ENCODE peak calls at places on chromosomes 16 and 17, in ten cellular contexts. M, C, X, K, O, F, Z, D, B and U are unnamed samples.

GRCh38 chr17:50014471-50015088 is 19.6 kb upstream of the DLX3 start:
- DNase-seq in M (no peak), C (no peak), X (no peak), K (no peak), O (no peak), F (no peak), Z (no peak), D (no peak), B (no peak), U (no peak)

GRCh38 chr17:15777717-15778116 is 45.6 kb downstream of the TBC1D26 start:
- DNase-seq in M (no peak), C (no peak), X (no peak), K (no peak), O (no peak), F (no peak), Z (no peak), D (no peak), B (no peak), U (no peak)

GRCh38 chr17:74450925-74451403 is 15.5 kb upstream of the CD300A start:
- DNase-seq in M (no peak), C (no peak), X (no peak), K (no peak), O (no peak), F (no peak), Z (no peak), D (no peak), B (no peak), U (no peak)

GRCh38 chr17:50239913-50240312 is 34.4 kb upstream of the TMEM92 start:
- DNase-seq in M (no peak), C (no peak), X (no peak), K (no peak), O (no peak), F (no peak), Z (no peak), D (no peak), B (no peak), U (no peak)

GRCh38 chr17:78986048-78986648 is 6.4 kb upstream of the LGALS3BP start:
- DNase-seq in M (peak), C (no peak), X (peak), K (peak), O (peak), F (no peak), Z (no peak), D (no peak), B (no peak), U (no peak)

GRCh38 chr16:50889746-50890145 is 147.9 kb downstream of the CYLD start:
- DNase-seq in M (no peak), C (no peak), X (no peak), K (no peak), O (no peak), F (no peak), Z (no peak), D (no peak), B (no peak), U (no peak)

GRCh38 chr17:27245230-27245696 is 48.7 kb upstream of the WSB1 start:
- DNase-seq in M (peak), C (peak), X (peak), K (peak), O (peak), F (peak), Z (peak), D (peak), B (peak), U (peak)

GRCh38 chr17:43349142-43349541 is 49.7 kb upstream of the ARL4D start:
- DNase-seq in M (no peak), C (no peak), X (no peak), K (no peak), O (no peak), F (no peak), Z (no peak), D (no peak), B (no peak), U (no peak)

GRCh38 chr16:84459941-84460405 is 44.5 kb downstream of the MEAK7 start:
- DNase-seq in M (no peak), C (peak), X (no peak), K (no peak), O (no peak), F (peak), Z (no peak), D (no peak), B (peak), U (no peak)

GRCh38 chr16:28975158-28975603 is 603 bp downstream of the SPNS1 start:
- DNase-seq in M (no peak), C (no peak), X (no peak), K (no peak), O (peak), F (no peak), Z (no peak), D (no peak), B (no peak), U (no peak)

GRCh38 chr17:15169676-15170075 is 95.5 kb downstream of the PMP22 start:
- DNase-seq in M (no peak), C (no peak), X (no peak), K (peak), O (no peak), F (no peak), Z (no peak), D (no peak), B (no peak), U (no peak)

GRCh38 chr17:2975469-2975958 is 87.9 kb downstream of the OR1D5 start:
- DNase-seq in M (peak), C (peak), X (peak), K (no peak), O (no peak), F (no peak), Z (no peak), D (no peak), B (peak), U (no peak)

GRCh38 chr17:44898768-44899073 is 524 bp downstream of the EFTUD2 start:
- DNase-seq in M (no peak), C (no peak), X (peak), K (no peak), O (no peak), F (no peak), Z (no peak), D (no peak), B (no peak), U (no peak)

GRCh38 chr17:44400226-44400847 is 10.9 kb upstream of the ITGA2B start:
- DNase-seq in M (no peak), C (no peak), X (peak), K (peak), O (no peak), F (no peak), Z (no peak), D (peak), B (no peak), U (no peak)

GRCh38 chr17:5640726-5641125 is 56.4 kb upstream of the NLRP1 start:
- DNase-seq in M (no peak), C (peak), X (no peak), K (no peak), O (no peak), F (no peak), Z (no peak), D (no peak), B (no peak), U (no peak)

GRCh38 chr17:29760771-29761682 is 138.3 kb upstream of the CORO6 start:
- DNase-seq in M (peak), C (peak), X (peak), K (peak), O (peak), F (peak), Z (peak), D (peak), B (peak), U (peak)

GRCh38 chr17:6786618-6787017 is 10.6 kb downstream of the FBXO39 start:
- DNase-seq in M (no peak), C (no peak), X (peak), K (peak), O (no peak), F (no peak), Z (no peak), D (no peak), B (no peak), U (no peak)

GRCh38 chr16:84647830-84648594 is at the start of gene KLHL36:
- DNase-seq in M (peak), C (peak), X (peak), K (peak), O (peak), F (peak), Z (peak), D (peak), B (peak), U (no peak)

GRCh38 chr17:39527220-39527813 is 66.0 kb downstream of the CDK12 start:
- DNase-seq in M (no peak), C (no peak), X (peak), K (peak), O (no peak), F (no peak), Z (no peak), D (peak), B (no peak), U (no peak)

GRCh38 chr17:48540213-48540612 is 4.7 kb downstream of the HOXB2 start:
- DNase-seq in M (no peak), C (no peak), X (no peak), K (peak), O (no peak), F (no peak), Z (no peak), D (no peak), B (no peak), U (no peak)

GRCh38 chr16:80530479-80530878 is 10.3 kb upstream of the DYNLRB2 start:
- DNase-seq in M (no peak), C (no peak), X (no peak), K (no peak), O (no peak), F (no peak), Z (no peak), D (no peak), B (no peak), U (no peak)

GRCh38 chr17:37856245-37856644 is 68.0 kb upstream of the TBC1D3K start:
- DNase-seq in M (no peak), C (no peak), X (no peak), K (no peak), O (no peak), F (no peak), Z (no peak), D (no peak), B (no peak), U (no peak)

GRCh38 chr17:80008383-80008840 is 27.3 kb downstream of the TBC1D16 start:
- DNase-seq in M (peak), C (peak), X (peak), K (peak), O (peak), F (peak), Z (peak), D (peak), B (peak), U (no peak)

GRCh38 chr17:55722742-55723487 is at the start of gene TMEM100:
- DNase-seq in M (peak), C (peak), X (peak), K (peak), O (no peak), F (no peak), Z (peak), D (no peak), B (peak), U (no peak)

GRCh38 chr16:68520649-68521086 is 18.4 kb upstream of the ZFP90 start:
- DNase-seq in M (peak), C (peak), X (peak), K (peak), O (peak), F (peak), Z (peak), D (peak), B (peak), U (peak)

GRCh38 chr16:14307059-14307531 is 236.0 kb downstream of the MRTFB start:
- DNase-seq in M (no peak), C (no peak), X (no peak), K (no peak), O (no peak), F (no peak), Z (no peak), D (no peak), B (no peak), U (no peak)

GRCh38 chr16:89143911-89144675 is 27.5 kb upstream of the CDH15 start:
- DNase-seq in M (no peak), C (no peak), X (no peak), K (no peak), O (no peak), F (peak), Z (no peak), D (no peak), B (no peak), U (no peak)

GRCh38 chr16:3589001-3589400 is 11.8 kb upstream of the NLRC3 start:
- DNase-seq in M (no peak), C (no peak), X (no peak), K (no peak), O (no peak), F (no peak), Z (no peak), D (no peak), B (no peak), U (no peak)

GRCh38 chr17:40909755-40910154 is 24.7 kb upstream of the KRT20 start:
- DNase-seq in M (no peak), C (no peak), X (peak), K (peak), O (no peak), F (no peak), Z (no peak), D (no peak), B (no peak), U (no peak)

GRCh38 chr16:4283939-4284338 is 11.1 kb upstream of the TFAP4 start:
- DNase-seq in M (no peak), C (no peak), X (no peak), K (peak), O (no peak), F (no peak), Z (no peak), D (no peak), B (no peak), U (no peak)

GRCh38 chr17:12727076-12727750 is 61.5 kb downstream of the MYOCD start:
- DNase-seq in M (no peak), C (no peak), X (peak), K (peak), O (no peak), F (no peak), Z (no peak), D (no peak), B (no peak), U (no peak)

GRCh38 chr16:50428116-50428515 is 59.3 kb upstream of the BRD7 start:
- DNase-seq in M (no peak), C (no peak), X (peak), K (no peak), O (no peak), F (no peak), Z (no peak), D (no peak), B (no peak), U (no peak)

GRCh38 chr17:75594499-75595283 is 7.1 kb downstream of the MYO15B start:
- DNase-seq in M (no peak), C (no peak), X (no peak), K (no peak), O (no peak), F (no peak), Z (no peak), D (no peak), B (peak), U (no peak)

GRCh38 chr17:43846221-43846712 is 709 bp upstream of the CD300LG start:
- DNase-seq in M (peak), C (peak), X (peak), K (peak), O (peak), F (peak), Z (peak), D (peak), B (peak), U (peak)

GRCh38 chr17:72754513-72754912 is 338.0 kb downstream of the SLC39A11 start:
- DNase-seq in M (no peak), C (no peak), X (no peak), K (no peak), O (no peak), F (no peak), Z (no peak), D (no peak), B (no peak), U (no peak)

GRCh38 chr17:49035470-49036269 is 38.5 kb downstream of the IGF2BP1 start:
- DNase-seq in M (peak), C (no peak), X (peak), K (peak), O (no peak), F (peak), Z (no peak), D (peak), B (no peak), U (no peak)

GRCh38 chr16:88732961-88733294 is 26.6 kb downstream of the CTU2 start:
- DNase-seq in M (no peak), C (no peak), X (no peak), K (no peak), O (no peak), F (no peak), Z (no peak), D (no peak), B (no peak), U (no peak)

GRCh38 chr17:47222032-47222431 is 12.9 kb downstream of the MYL4 start:
- DNase-seq in M (no peak), C (peak), X (no peak), K (no peak), O (no peak), F (no peak), Z (no peak), D (no peak), B (no peak), U (no peak)

GRCh38 chr16:74325331-74325730 is 28.7 kb downstream of the PSMD7 start:
- DNase-seq in M (no peak), C (no peak), X (no peak), K (no peak), O (no peak), F (no peak), Z (no peak), D (no peak), B (no peak), U (no peak)

GRCh38 chr17:81329927-81330883 is 35.1 kb upstream of the SLC38A10 start:
- DNase-seq in M (no peak), C (no peak), X (no peak), K (no peak), O (no peak), F (peak), Z (no peak), D (no peak), B (no peak), U (no peak)
- TF ChIP-seq CTCF in M (no peak), C (no peak), X (no peak), K (no peak), O (no peak), F (no peak), Z (no peak), D (no peak), B (no peak), U (no peak)

GRCh38 chr16:81719993-81720392 is 59.1 kb upstream of the PLCG2 start:
- DNase-seq in M (no peak), C (no peak), X (no peak), K (no peak), O (no peak), F (no peak), Z (no peak), D (no peak), B (no peak), U (no peak)

GRCh38 chr16:81720973-81721907 is 57.9 kb upstream of the PLCG2 start:
- DNase-seq in M (no peak), C (no peak), X (peak), K (peak), O (no peak), F (no peak), Z (no peak), D (no peak), B (no peak), U (no peak)

GRCh38 chr16:81728435-81728834 is 50.7 kb upstream of the PLCG2 start:
- DNase-seq in M (no peak), C (no peak), X (no peak), K (no peak), O (no peak), F (no peak), Z (no peak), D (no peak), B (no peak), U (no peak)

GRCh38 chr16:81718637-81719036 is 60.5 kb upstream of the PLCG2 start:
- DNase-seq in M (no peak), C (no peak), X (no peak), K (no peak), O (no peak), F (no peak), Z (no peak), D (no peak), B (no peak), U (no peak)

DNA sequence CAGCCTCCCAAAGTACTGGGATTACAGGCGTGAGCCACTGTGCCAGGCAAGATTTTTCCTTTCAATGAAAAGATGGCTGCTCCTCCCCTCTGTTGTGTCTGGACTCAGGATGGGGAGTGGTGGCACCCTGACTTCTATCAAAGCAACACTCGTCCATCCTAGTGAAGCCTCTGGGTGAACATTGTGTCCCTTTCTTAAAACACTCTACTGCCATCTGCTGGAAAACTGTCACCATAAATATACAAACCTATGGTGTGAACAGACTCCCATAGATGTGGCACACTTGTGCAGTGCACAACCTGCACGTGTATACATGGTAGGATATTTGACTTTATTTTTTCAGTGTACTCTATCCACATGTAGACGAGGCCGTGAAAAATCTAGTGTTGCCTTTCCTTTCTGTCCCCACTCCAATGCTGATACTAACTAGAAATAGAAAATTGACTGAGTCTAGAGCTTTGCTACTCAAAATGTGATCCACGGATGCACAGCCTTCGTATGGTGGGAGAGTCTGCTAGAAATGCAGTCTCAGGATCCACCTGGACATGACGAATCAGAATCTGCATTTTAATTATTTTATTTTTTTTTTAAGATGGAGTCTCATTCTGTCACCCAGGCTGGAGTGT is 55.9 kb upstream of the PLCG2 start:
- DNase-seq in M (peak), C (no peak), X (peak), K (peak), O (no peak), F (no peak), Z (no peak), D (peak), B (no peak), U (no peak)
- TF ChIP-seq CTCF in M (peak), C (no peak), X (peak), K (peak), O (peak), F (peak), Z (peak), D (peak), B (peak), U (peak)

DNA sequence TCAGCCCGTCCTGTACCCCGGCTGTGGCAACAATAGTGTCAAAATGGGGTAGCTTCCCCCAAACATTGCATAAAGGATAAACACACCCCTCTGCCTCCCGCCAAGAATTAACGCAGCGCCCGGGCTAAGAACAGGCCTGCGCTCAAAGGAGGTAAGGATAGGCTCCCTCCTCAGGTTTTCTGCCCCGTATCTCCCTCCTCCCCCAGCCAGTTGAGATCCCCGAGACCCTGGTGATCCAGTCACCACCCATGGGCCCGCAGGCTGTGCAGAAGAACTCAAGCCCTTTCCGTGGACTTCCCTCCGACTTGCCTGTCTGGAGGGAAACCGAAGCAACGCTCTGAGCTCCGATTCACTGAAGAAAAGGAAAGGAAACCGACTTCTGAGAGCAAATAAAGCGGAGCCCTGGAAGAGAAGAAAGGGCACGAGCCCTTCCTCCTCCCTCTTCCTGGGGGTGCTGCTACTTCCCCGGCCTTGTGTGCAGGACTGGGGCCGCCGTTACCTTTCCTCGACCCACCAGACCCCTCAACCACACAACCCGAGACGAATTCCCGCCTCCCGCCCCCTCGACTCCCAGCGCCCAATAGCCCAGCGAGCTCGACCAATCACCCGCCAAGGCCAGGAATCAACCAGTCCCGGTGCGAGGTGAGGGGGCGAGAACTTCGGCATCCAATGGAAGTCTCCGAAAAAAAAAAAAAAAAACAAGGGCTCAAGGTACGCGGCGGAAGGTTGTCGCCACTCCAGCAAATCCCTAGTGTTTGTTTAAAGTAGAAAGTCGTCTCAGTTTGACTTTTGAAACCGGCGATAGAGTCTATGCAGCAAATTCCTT is at the start of gene BRIP1:
- DNase-seq in M (peak), C (peak), X (peak), K (peak), O (peak), F (peak), Z (peak), D (peak), B (peak), U (peak)
- TF ChIP-seq CTCF in M (no peak), C (no peak), X (no peak), K (no peak), O (no peak), F (no peak), Z (no peak), D (no peak), B (no peak), U (no peak)

GRCh38 chr16:26765087-26765486 is 301.6 kb upstream of the C16orf82 start:
- DNase-seq in M (no peak), C (no peak), X (no peak), K (no peak), O (no peak), F (peak), Z (no peak), D (no peak), B (no peak), U (no peak)
- TF ChIP-seq CTCF in M (no peak), C (no peak), X (no peak), K (peak), O (peak), F (peak), Z (peak), D (no peak), B (peak), U (no peak)

GRCh38 chr16:999677-1000076 is 18.1 kb downstream of the SOX8 start:
- DNase-seq in M (no peak), C (no peak), X (no peak), K (no peak), O (no peak), F (no peak), Z (no peak), D (no peak), B (no peak), U (no peak)
- TF ChIP-seq CTCF in M (no peak), C (no peak), X (no peak), K (no peak), O (no peak), F (no peak), Z (no peak), D (no peak), B (no peak), U (no peak)